ENCODE peak calls at places on chromosomes 13 and 19, in four cellular contexts. Z is EL; X is HEK293T; M is activated CD4-positive, CD25-positive, alpha-beta regulatory T cell. Q is an unnamed sample.

GRCh38 chr13:99977334-99977911 is 4.2 kb upstream of the ZIC2 start:
- DNase-seq in M (no peak), Z (no peak), X (no peak), Q (no peak)

GRCh38 chr19:38551450-38551813 is 66.3 kb downstream of the MAP4K1 start:
- DNase-seq in M (no peak), Z (no peak), X (no peak), Q (peak)

GRCh38 chr13:52835071-52835793 is 13.2 kb downstream of the PCDH8 start:
- DNase-seq in M (no peak), Z (no peak), X (no peak), Q (no peak)

GRCh38 chr19:2365201-2365970 is 5.3 kb downstream of the TMPRSS9 start:
- DNase-seq in M (no peak), X (no peak), Z (no peak), Q (no peak)

GRCh38 chr13:100387416-100387815 is 201.2 kb downstream of the GGACT start:
- DNase-seq in X (no peak), Z (no peak), M (no peak), Q (no peak)

GRCh38 chr13:75715598-75716523 is 79.7 kb downstream of the LMO7 start:
- DNase-seq in X (no peak), Z (peak), M (no peak), Q (no peak)

GRCh38 chr19:46022431-46023310 is at the start of gene PGLYRP1:
- DNase-seq in M (no peak), Z (no peak), X (no peak), Q (no peak)

GRCh38 chr13:61170791-61171330 is 244.8 kb downstream of the PCDH20 start:
- DNase-seq in Z (no peak), X (no peak), M (no peak), Q (no peak)

GRCh38 chr13:48859168-48860105 is 116.3 kb upstream of the FNDC3A start:
- DNase-seq in M (no peak), Z (no peak), X (peak), Q (no peak)

GRCh38 chr13:23865065-23865464 is 24.1 kb downstream of the MIPEP start:
- DNase-seq in Z (no peak), M (no peak), X (no peak), Q (no peak)

GRCh38 chr19:17469092-17469370 is 1.3 kb upstream of the SLC27A1 start:
- DNase-seq in Z (no peak), M (no peak), X (no peak), Q (no peak)

GRCh38 chr13:42746846-42747245 is 34.5 kb upstream of the FAM216B start:
- DNase-seq in Z (peak), M (no peak), X (no peak), Q (no peak)

GRCh38 chr13:114130708-114131580 is 1.5 kb downstream of the RASA3 start:
- DNase-seq in M (peak), X (no peak), Z (peak), Q (peak)

GRCh38 chr13:29684441-29684840 is 89.0 kb upstream of the SLC7A1 start:
- DNase-seq in X (no peak), M (no peak), Z (peak), Q (no peak)

GRCh38 chr19:33255781-33256180 is 30.1 kb upstream of the SLC7A10 start:
- DNase-seq in Z (no peak), X (no peak), M (no peak), Q (no peak)

GRCh38 chr19:47379398-47379938 is 30.4 kb downstream of the DHX34 start:
- DNase-seq in M (no peak), X (no peak), Z (no peak), Q (no peak)

GRCh38 chr19:42529248-42529764 is 1.0 kb upstream of the CEACAM1 start:
- DNase-seq in X (peak), M (peak), Z (peak), Q (peak)

GRCh38 chr13:79538757-79539156 is 57.8 kb downstream of the NDFIP2 start:
- DNase-seq in Z (no peak), M (no peak), X (no peak), Q (no peak)

GRCh38 chr13:110301606-110302131 is 5.3 kb downstream of the COL4A1 start:
- DNase-seq in M (no peak), X (no peak), Z (peak), Q (no peak)

GRCh38 chr13:78862460-78862859 is 203.5 kb upstream of the OBI1 start:
- DNase-seq in Z (no peak), X (no peak), M (no peak), Q (no peak)

GRCh38 chr19:40165362-40165937 is 25.8 kb upstream of the MAP3K10 start:
- DNase-seq in Z (peak), X (peak), M (peak), Q (peak)

GRCh38 chr19:10180459-10180858 is 14.3 kb downstream of the DNMT1 start:
- DNase-seq in X (no peak), M (no peak), Z (no peak), Q (no peak)

GRCh38 chr19:51094696-51095279 is 12.1 kb upstream of the KLK14 start:
- DNase-seq in M (no peak), X (peak), Z (peak), Q (no peak)

GRCh38 chr13:109243311-109243951 is 543.0 kb downstream of the IRS2 start:
- DNase-seq in X (no peak), Z (peak), M (no peak), Q (no peak)

GRCh38 chr13:27678306-27679040 is 56.8 kb downstream of the POLR1D start:
- DNase-seq in Z (no peak), X (no peak), M (no peak), Q (no peak)

GRCh38 chr19:31572671-31573298 is 223.5 kb upstream of the TSHZ3 start:
- DNase-seq in Z (no peak), M (no peak), X (no peak), Q (no peak)

GRCh38 chr13:113949546-113949945 is 24.3 kb downstream of the C13orf46 start:
- DNase-seq in X (no peak), M (no peak), Z (no peak), Q (no peak)

GRCh38 chr13:101979825-101980224 is 422.0 kb downstream of the FGF14 start:
- DNase-seq in M (no peak), Z (no peak), X (no peak), Q (no peak)

GRCh38 chr19:7883796-7884570 is 4.3 kb upstream of the LRRC8E start:
- DNase-seq in Z (peak), X (no peak), M (no peak), Q (no peak)

GRCh38 chr13:110625771-110626321 is 10.5 kb downstream of the NAXD start:
- DNase-seq in X (no peak), M (no peak), Z (no peak), Q (no peak)

GRCh38 chr13:113129921-113130750 is 7.5 kb downstream of the F10 start:
- DNase-seq in Z (no peak), M (no peak), X (no peak), Q (no peak)

GRCh38 chr13:113848431-113849260 is 15.2 kb downstream of the GAS6 start:
- DNase-seq in Z (no peak), X (no peak), M (no peak), Q (no peak)

GRCh38 chr13:29195459-29195858 is 375.3 kb downstream of the MTUS2 start:
- DNase-seq in M (no peak), Z (no peak), X (no peak), Q (no peak)

GRCh38 chr13:50104493-50104892 is 89.2 kb downstream of the KCNRG start:
- DNase-seq in M (no peak), Z (no peak), X (no peak), Q (no peak)

GRCh38 chr13:38415233-38415632 is 65.6 kb downstream of the UFM1 start:
- DNase-seq in X (peak), M (no peak), Z (no peak), Q (peak)

Q was measured in stimulated activated naive B cell treated with anti-CD40 and anti-IgM and Interleukin-4, amounts not matched to agents 10 μg/mL and 1 μg/mL and 100 μg/mL, for 72 hours.